ENCODE peak calls at places on chromosome 11, in ten cellular contexts. H is Calu3, G is stromal cell of bone marrow, C is cardiac fibroblast, B is BJ, W is right atrium auricular region, X is progenitor cell of endocrine pancreas, K is astrocyte of the spinal cord, J is iPS-NIHi11, R is iPS DF 6.9. I is an unnamed sample.
A peak's percentile ranks its signal among the peaks of the same experiment; 100 is the strongest.

GRCh38 chr11:27699242-27699925 is 871 bp downstream of the BDNF start:
- DNase-seq in G (no peak), K (peak; percentile 40), C (no peak), W (no peak), X (no peak), R (no peak), H (peak; percentile 11), J (peak; percentile 9), B (no peak), I (no peak)

GRCh38 chr11:134517621-134518293 is 105.7 kb upstream of the B3GAT1 start:
- DNase-seq in K (no peak), C (no peak), X (no peak), G (no peak), J (no peak), B (no peak), H (no peak), W (no peak), R (no peak), I (peak; percentile 13)

GRCh38 chr11:131408011-131408640 is 37.7 kb downstream of the NTM start:
- DNase-seq in J (peak; percentile 60), K (peak; percentile 11), B (peak; percentile 0), R (no peak), W (peak; percentile 51), C (no peak), H (no peak), G (peak; percentile 13), X (no peak), I (no peak)

GRCh38 chr11:74238243-74238642 is 67.2 kb downstream of the PPME1 start:
- DNase-seq in C (no peak), B (no peak), J (no peak), G (no peak), W (no peak), K (no peak), X (no peak), H (no peak), R (no peak), I (no peak)

GRCh38 chr11:116844722-116845121 is 7.3 kb upstream of the APOA1 start:
- DNase-seq in C (no peak), H (no peak), X (no peak), R (no peak), W (no peak), B (no peak), K (no peak), G (no peak), J (no peak), I (no peak)

GRCh38 chr11:76348348-76348747 is 32.6 kb downstream of the THAP12 start:
- DNase-seq in J (no peak), X (no peak), G (no peak), R (no peak), B (no peak), W (no peak), H (no peak), K (no peak), C (no peak), I (no peak)

GRCh38 chr11:2804189-2804588 is 81.4 kb downstream of the CDKN1C start:
- DNase-seq in R (no peak), J (no peak), W (no peak), X (peak; percentile 8), H (no peak), K (no peak), C (no peak), B (no peak), G (no peak), I (peak; percentile 29)

GRCh38 chr11:89327885-89328284 is 150.2 kb downstream of the TYR start:
- DNase-seq in J (peak; percentile 3), B (no peak), C (no peak), W (no peak), K (no peak), R (no peak), H (no peak), X (no peak), G (no peak), I (no peak)

GRCh38 chr11:14357843-14358728 is 897 bp downstream of the RRAS2 start:
- DNase-seq in R (no peak), K (peak; percentile 67), H (peak; percentile 70), C (peak; percentile 69), B (no peak), G (no peak), J (peak; percentile 82), W (no peak), X (peak; percentile 60), I (peak; percentile 76)

GRCh38 chr11:120191058-120191457 is 19.8 kb upstream of the OAF start:
- DNase-seq in W (no peak), H (no peak), C (no peak), R (no peak), J (no peak), G (no peak), B (no peak), K (no peak), X (no peak), I (no peak)

GRCh38 chr11:126176853-126177470 is 34.5 kb downstream of the RPUSD4 start:
- DNase-seq in G (no peak), X (no peak), C (no peak), B (no peak), R (no peak), H (no peak), K (no peak), J (no peak), W (no peak), I (no peak)

I was measured in mesothelial cell of epicardium.